ENCODE peak calls at places on chromosomes 13 and 19, in four cellular contexts. One of them, this sample, is unnamed.

GRCh38 chr13:113000575-113000974 is 31.6 kb downstream of the MCF2L start:
- DNase-seq in ovary: no peak
- DNase-seq in GM23248: no peak
- DNase-seq in Peyer's patch: no peak
- DNase-seq in this sample: no peak

GRCh38 chr19:13164370-13165090 is 14.3 kb downstream of the IER2 start:
- DNase-seq in ovary: peak; percentile 50
- DNase-seq in GM23248: peak; percentile 59
- DNase-seq in Peyer's patch: peak; percentile 55
- DNase-seq in this sample: peak; percentile 69

GRCh38 chr19:32339988-32340874 is 5.2 kb upstream of the ZNF507 start:
- DNase-seq in ovary: no peak
- DNase-seq in GM23248: peak; percentile 65
- DNase-seq in Peyer's patch: peak; percentile 47
- DNase-seq in this sample: peak; percentile 74

GRCh38 chr13:85582890-85583289 is 216.3 kb downstream of the SLITRK6 start:
- DNase-seq in ovary: no peak
- DNase-seq in GM23248: no peak
- DNase-seq in Peyer's patch: no peak
- DNase-seq in this sample: no peak

GRCh38 chr19:17944301-17944700 is 11.5 kb downstream of the CCDC124 start:
- DNase-seq in ovary: peak; percentile 38
- DNase-seq in GM23248: peak; percentile 93
- DNase-seq in Peyer's patch: no peak
- DNase-seq in this sample: no peak

GRCh38 chr13:37127706-37128241 is 22.3 kb upstream of the CSNK1A1L start:
- DNase-seq in ovary: no peak
- DNase-seq in GM23248: peak; percentile 85
- DNase-seq in Peyer's patch: no peak
- DNase-seq in this sample: no peak

GRCh38 chr19:44718441-44719261 is 19.7 kb downstream of the CEACAM16 start:
- DNase-seq in ovary: peak; percentile 88
- DNase-seq in GM23248: no peak
- DNase-seq in Peyer's patch: no peak
- DNase-seq in this sample: peak; percentile 74

GRCh38 chr13:23686948-23687347 is 116.7 kb downstream of the TNFRSF19 start:
- DNase-seq in ovary: no peak
- DNase-seq in GM23248: no peak
- DNase-seq in Peyer's patch: no peak
- DNase-seq in this sample: no peak

GRCh38 chr13:44147648-44148047 is 226.0 kb upstream of the SERP2 start:
- DNase-seq in ovary: no peak
- DNase-seq in GM23248: no peak
- DNase-seq in Peyer's patch: no peak
- DNase-seq in this sample: no peak

GRCh38 chr19:5534787-5535586 is 32.8 kb downstream of the TINCR start:
- DNase-seq in ovary: no peak
- DNase-seq in GM23248: no peak
- DNase-seq in Peyer's patch: no peak
- DNase-seq in this sample: no peak

DNA sequence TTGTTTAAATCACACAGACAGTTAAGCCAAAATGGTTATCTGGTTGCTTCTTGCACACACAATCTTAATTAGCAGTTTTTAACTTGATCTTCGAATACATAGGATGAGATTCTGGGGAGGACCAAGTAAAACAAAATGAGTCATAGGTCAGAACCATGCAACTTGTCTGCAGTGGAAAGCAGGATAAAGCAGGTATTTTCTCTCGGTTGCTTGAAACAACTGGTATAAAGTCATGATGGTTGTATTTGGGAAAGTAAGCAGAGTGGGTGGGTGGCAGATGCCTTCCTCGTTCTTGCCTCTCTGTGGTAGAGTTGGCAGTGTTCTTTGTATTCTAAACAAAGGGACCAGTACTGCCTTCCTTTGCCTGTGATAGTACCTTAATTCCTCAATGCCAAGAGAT is 167.0 kb downstream of the COG6 start:
- DNase-seq in ovary: no peak
- DNase-seq in GM23248: no peak
- DNase-seq in Peyer's patch: no peak
- DNase-seq in this sample: no peak
- H3K27ac ChIP-seq in ovary: no peak overlapping the region
- H3K27ac ChIP-seq in GM23248: no peak overlapping the region
- H3K27ac ChIP-seq in Peyer's patch: no peak overlapping the region
- H3K27ac ChIP-seq in this sample: no peak overlapping the region

GRCh38 chr19:7930765-7931164 is 4.8 kb upstream of the CTXN1 start:
- DNase-seq in ovary: no peak
- DNase-seq in GM23248: no peak
- DNase-seq in Peyer's patch: no peak
- DNase-seq in this sample: no peak
- H3K27ac ChIP-seq in ovary: peak overlapping the region; percentile 11
- H3K27ac ChIP-seq in GM23248: peak overlapping the region; percentile 99
- H3K27ac ChIP-seq in Peyer's patch: peak overlapping the region; percentile 42
- H3K27ac ChIP-seq in this sample: no peak overlapping the region

GRCh38 chr13:77720988-77721387 is 23.5 kb downstream of the SLAIN1 start:
- DNase-seq in ovary: no peak
- DNase-seq in GM23248: no peak
- DNase-seq in Peyer's patch: no peak
- DNase-seq in this sample: no peak
- H3K27ac ChIP-seq in ovary: no peak overlapping the region
- H3K27ac ChIP-seq in GM23248: no peak overlapping the region
- H3K27ac ChIP-seq in Peyer's patch: no peak overlapping the region
- H3K27ac ChIP-seq in this sample: no peak overlapping the region

GRCh38 chr13:26585136-26585535 is 27.7 kb downstream of the WASF3 start:
- DNase-seq in ovary: no peak
- DNase-seq in GM23248: peak; percentile 52
- DNase-seq in Peyer's patch: no peak
- DNase-seq in this sample: no peak
- H3K27ac ChIP-seq in ovary: no peak overlapping the region
- H3K27ac ChIP-seq in GM23248: peak overlapping the region; percentile 78
- H3K27ac ChIP-seq in Peyer's patch: no peak overlapping the region
- H3K27ac ChIP-seq in this sample: no peak overlapping the region

GRCh38 chr13:76886005-76886291 is 257 bp downstream of the KCTD12 start:
- DNase-seq in ovary: no peak
- DNase-seq in GM23248: no peak
- DNase-seq in Peyer's patch: no peak
- DNase-seq in this sample: no peak
- H3K27ac ChIP-seq in ovary: peak overlapping the region; percentile 73
- H3K27ac ChIP-seq in GM23248: peak overlapping the region; percentile 53
- H3K27ac ChIP-seq in Peyer's patch: peak overlapping the region; percentile 89
- H3K27ac ChIP-seq in this sample: peak overlapping the region; percentile 94

GRCh38 chr13:111158136-111158805 is 43.2 kb downstream of the ARHGEF7 start:
- DNase-seq in ovary: no peak
- DNase-seq in GM23248: peak; percentile 19
- DNase-seq in Peyer's patch: no peak
- DNase-seq in this sample: no peak

GRCh38 chr13:111153279-111153976 is 38.3 kb downstream of the ARHGEF7 start:
- DNase-seq in ovary: peak; percentile 92
- DNase-seq in GM23248: peak; percentile 94
- DNase-seq in Peyer's patch: peak; percentile 88
- DNase-seq in this sample: peak; percentile 94

GRCh38 chr13:111153977-111154332 is 38.8 kb downstream of the ARHGEF7 start:
- DNase-seq in ovary: no peak
- DNase-seq in GM23248: no peak
- DNase-seq in Peyer's patch: peak; percentile 57
- DNase-seq in this sample: no peak

GRCh38 chr13:111159362-111160320 is 44.5 kb downstream of the ARHGEF7 start:
- DNase-seq in ovary: no peak
- DNase-seq in GM23248: no peak
- DNase-seq in Peyer's patch: no peak
- DNase-seq in this sample: no peak

GRCh38 chr13:111156421-111156820 is 41.3 kb downstream of the ARHGEF7 start:
- DNase-seq in ovary: no peak
- DNase-seq in GM23248: peak; percentile 54
- DNase-seq in Peyer's patch: no peak
- DNase-seq in this sample: no peak
- H3K27ac ChIP-seq in ovary: no peak overlapping the region
- H3K27ac ChIP-seq in GM23248: peak overlapping the region; percentile 63
- H3K27ac ChIP-seq in Peyer's patch: no peak overlapping the region
- H3K27ac ChIP-seq in this sample: no peak overlapping the region

GRCh38 chr19:1169921-1170885 is 3.9 kb downstream of the SBNO2 start:
- DNase-seq in ovary: peak; percentile 92
- DNase-seq in GM23248: peak; percentile 65
- DNase-seq in Peyer's patch: peak; percentile 39
- DNase-seq in this sample: peak; percentile 64
- H3K27ac ChIP-seq in ovary: peak overlapping the region; percentile 84
- H3K27ac ChIP-seq in GM23248: no peak overlapping the region
- H3K27ac ChIP-seq in Peyer's patch: peak overlapping the region; percentile 87
- H3K27ac ChIP-seq in this sample: peak overlapping the region; percentile 76

DNA sequence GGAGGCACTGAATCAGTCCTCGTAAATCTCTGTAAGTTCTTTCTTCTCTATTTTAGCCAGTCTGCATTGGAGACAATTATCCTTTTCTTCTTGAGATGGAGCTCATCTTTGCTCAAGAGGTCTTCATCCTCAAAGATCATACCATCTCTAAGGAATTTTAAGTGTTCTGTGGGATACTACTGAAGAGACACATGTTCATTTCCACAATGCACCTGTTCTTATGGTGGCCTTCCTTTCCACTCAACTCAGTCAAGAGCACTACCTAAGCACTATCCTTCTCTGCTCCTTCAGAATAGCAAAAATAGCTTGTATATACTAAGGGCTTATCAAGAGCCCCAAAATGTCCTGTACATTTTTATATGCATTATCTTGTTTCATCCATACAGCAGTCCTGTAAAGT is 214.0 kb downstream of the KLF5 start:
- DNase-seq in ovary: no peak
- DNase-seq in GM23248: no peak
- DNase-seq in Peyer's patch: no peak
- DNase-seq in this sample: no peak
- H3K27ac ChIP-seq in ovary: no peak overlapping the region
- H3K27ac ChIP-seq in GM23248: no peak overlapping the region
- H3K27ac ChIP-seq in Peyer's patch: no peak overlapping the region
- H3K27ac ChIP-seq in this sample: no peak overlapping the region

DNA sequence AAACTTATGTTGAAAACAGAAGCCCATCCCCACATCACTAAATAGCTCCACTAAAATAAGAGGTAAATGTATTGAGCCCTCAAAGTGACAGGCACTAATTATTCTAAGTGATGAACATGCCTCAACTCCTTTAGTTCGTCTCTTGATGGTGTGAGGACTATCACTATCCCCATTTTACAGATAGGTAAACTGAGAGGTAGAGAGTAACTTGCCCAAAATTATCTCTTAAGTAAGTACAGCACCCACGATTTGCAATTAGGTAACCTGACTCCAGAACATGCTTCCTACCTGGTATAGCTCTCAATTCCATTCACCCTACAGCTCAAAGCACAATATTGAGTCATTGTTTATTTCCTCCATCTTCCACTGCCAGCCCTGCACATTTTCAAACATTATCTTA is 12.7 kb downstream of the ZAR1L start:
- DNase-seq in ovary: no peak
- DNase-seq in GM23248: no peak
- DNase-seq in Peyer's patch: no peak
- DNase-seq in this sample: no peak
- H3K27ac ChIP-seq in ovary: no peak overlapping the region
- H3K27ac ChIP-seq in GM23248: no peak overlapping the region
- H3K27ac ChIP-seq in Peyer's patch: no peak overlapping the region
- H3K27ac ChIP-seq in this sample: no peak overlapping the region